ENCODE peak calls at places on chromosomes 16 and 17, in nine cellular contexts. H, F, E, G, W, V, T, P and U are unnamed samples.
A peak's percentile ranks its signal among the peaks of the same experiment; 100 is the strongest.

GRCh38 chr16:54142787-54143186 is 143.8 kb downstream of the IRX3 start:
- DNase-seq in H (no peak), F (no peak), E (no peak), G (no peak), W (no peak), V (no peak), T (no peak), P (no peak), U (no peak)

GRCh38 chr16:56749806-56750491 is 20.0 kb downstream of the NUP93 start:
- DNase-seq in H (no peak), F (no peak), E (no peak), G (no peak), W (no peak), V (no peak), T (no peak), P (no peak), U (no peak)

GRCh38 chr17:61594294-61594825 is 3.3 kb upstream of the NACA2 start:
- DNase-seq in H (no peak), F (no peak), E (no peak), G (no peak), W (no peak), V (no peak), T (no peak), P (no peak), U (no peak)

GRCh38 chr17:77400445-77400870 is 259.7 kb downstream of the SEC14L1 start:
- DNase-seq in H (no peak), F (peak; percentile 80), E (peak; percentile 85), G (no peak), W (peak; percentile 66), V (no peak), T (no peak), P (peak; percentile 77), U (no peak)

GRCh38 chr17:4375039-4375748 is 8.7 kb upstream of the UBE2G1 start:
- DNase-seq in H (no peak), F (peak; percentile 58), E (peak; percentile 73), G (no peak), W (no peak), V (no peak), T (no peak), P (no peak), U (no peak)

GRCh38 chr16:27776556-27776955 is 226.6 kb downstream of the KATNIP start:
- DNase-seq in H (no peak), F (no peak), E (no peak), G (no peak), W (no peak), V (peak; percentile 56), T (peak; percentile 49), P (no peak), U (no peak)

GRCh38 chr17:42284566-42284965 is 3.7 kb upstream of the STAT5A start:
- DNase-seq in H (no peak), F (no peak), E (no peak), G (no peak), W (no peak), V (no peak), T (no peak), P (no peak), U (no peak)

GRCh38 chr16:58339452-58339938 is 44.7 kb upstream of the PRSS54 start:
- DNase-seq in H (no peak), F (no peak), E (no peak), G (peak; percentile 51), W (peak; percentile 46), V (no peak), T (peak; percentile 46), P (peak; percentile 48), U (no peak)

GRCh38 chr16:59330030-59330670 is 596.0 kb upstream of the GOT2 start:
- DNase-seq in H (no peak), F (no peak), E (no peak), G (no peak), W (no peak), V (no peak), T (peak; percentile 37), P (no peak), U (no peak)

GRCh38 chr17:16483021-16483645 is 8.9 kb downstream of the LRRC75A start:
- DNase-seq in H (no peak), F (no peak), E (no peak), G (no peak), W (no peak), V (no peak), T (no peak), P (no peak), U (no peak)

GRCh38 chr17:7588553-7589203 is 1.2 kb downstream of the SOX15 start:
- DNase-seq in H (no peak), F (no peak), E (no peak), G (no peak), W (no peak), V (no peak), T (no peak), P (no peak), U (no peak)

GRCh38 chr17:6100146-6100545 is 30.0 kb downstream of the WSCD1 start:
- DNase-seq in H (no peak), F (no peak), E (no peak), G (no peak), W (no peak), V (no peak), T (no peak), P (no peak), U (no peak)

GRCh38 chr17:83136156-83136555 is 56.7 kb downstream of the METRNL start:
- DNase-seq in H (no peak), F (no peak), E (no peak), G (no peak), W (no peak), V (no peak), T (no peak), P (no peak), U (no peak)

GRCh38 chr16:89972244-89973234 is 24.0 kb downstream of the DEF8 start:
- DNase-seq in H (peak; percentile 93), F (peak; percentile 100), E (peak; percentile 100), G (peak; percentile 94), W (peak; percentile 96), V (peak; percentile 50), T (peak; percentile 97), P (peak; percentile 82), U (peak; percentile 92)

GRCh38 chr17:3870871-3871306 is 22.0 kb downstream of the CAMKK1 start:
- DNase-seq in H (peak; percentile 83), F (no peak), E (peak; percentile 68), G (peak; percentile 81), W (no peak), V (no peak), T (peak; percentile 60), P (no peak), U (no peak)

GRCh38 chr16:28494141-28494851 is at the start of gene APOBR:
- DNase-seq in H (peak; percentile 53), F (peak; percentile 87), E (peak; percentile 90), G (no peak), W (peak; percentile 17), V (no peak), T (no peak), P (no peak), U (no peak)

GRCh38 chr17:39607057-39607850 is 466 bp downstream of the NEUROD2 start:
- DNase-seq in H (no peak), F (no peak), E (no peak), G (no peak), W (no peak), V (no peak), T (no peak), P (peak; percentile 21), U (no peak)

GRCh38 chr17:81044764-81045589 is 10.0 kb downstream of the BAIAP2 start:
- DNase-seq in H (peak; percentile 94), F (no peak), E (no peak), G (peak; percentile 68), W (peak; percentile 62), V (no peak), T (peak; percentile 90), P (peak; percentile 74), U (no peak)

GRCh38 chr16:70589998-70590471 is 56.3 kb upstream of the IL34 start:
- DNase-seq in H (no peak), F (no peak), E (no peak), G (peak; percentile 82), W (no peak), V (no peak), T (peak; percentile 81), P (no peak), U (no peak)

GRCh38 chr16:60902114-60902513 is 1134.1 kb downstream of the CDH8 start:
- DNase-seq in H (no peak), F (no peak), E (no peak), G (no peak), W (no peak), V (no peak), T (no peak), P (no peak), U (no peak)

GRCh38 chr17:79331492-79331891 is 256.9 kb downstream of the ENGASE start:
- DNase-seq in H (no peak), F (no peak), E (no peak), G (no peak), W (no peak), V (no peak), T (no peak), P (peak; percentile 64), U (no peak)